ENCODE peak calls at places on chromosomes 13 and 19, in ten cellular contexts. One of them, this sample, is unnamed.

GRCh38 chr19:12985049-12985776 is 10.1 kb upstream of the NFIX start:
- DNase-seq in activated T-cell treated with anti-CD3 and anti-CD28 coated beads for 48 hours: no peak
- DNase-seq in endodermal cell: no peak
- DNase-seq in cardiac fibroblast: peak; percentile 27
- DNase-seq in frontal cortex: peak; percentile 65
- DNase-seq in posterior cingulate gyrus: peak; percentile 98
- DNase-seq in T1000: no peak
- DNase-seq in SJCRH30: peak; percentile 97
- DNase-seq in fibroblast of mammary gland: peak; percentile 55
- DNase-seq in epithelial cell of esophagus: no peak
- DNase-seq in this sample: no peak

GRCh38 chr13:32413284-32413683 is 14.6 kb downstream of the N4BP2L1 start:
- DNase-seq in activated T-cell treated with anti-CD3 and anti-CD28 coated beads for 48 hours: no peak
- DNase-seq in endodermal cell: no peak
- DNase-seq in cardiac fibroblast: no peak
- DNase-seq in frontal cortex: no peak
- DNase-seq in posterior cingulate gyrus: no peak
- DNase-seq in T1000: no peak
- DNase-seq in SJCRH30: no peak
- DNase-seq in fibroblast of mammary gland: no peak
- DNase-seq in epithelial cell of esophagus: no peak
- DNase-seq in this sample: no peak

GRCh38 chr13:51734786-51735185 is 69.2 kb downstream of the DHRS12 start:
- DNase-seq in activated T-cell treated with anti-CD3 and anti-CD28 coated beads for 48 hours: no peak
- DNase-seq in endodermal cell: no peak
- DNase-seq in cardiac fibroblast: peak; percentile 7
- DNase-seq in frontal cortex: no peak
- DNase-seq in posterior cingulate gyrus: no peak
- DNase-seq in T1000: no peak
- DNase-seq in SJCRH30: no peak
- DNase-seq in fibroblast of mammary gland: no peak
- DNase-seq in epithelial cell of esophagus: no peak
- DNase-seq in this sample: no peak

GRCh38 chr19:8449830-8450229 is 5.1 kb downstream of the HNRNPM start:
- DNase-seq in activated T-cell treated with anti-CD3 and anti-CD28 coated beads for 48 hours: no peak
- DNase-seq in endodermal cell: peak; percentile 63
- DNase-seq in cardiac fibroblast: no peak
- DNase-seq in frontal cortex: no peak
- DNase-seq in posterior cingulate gyrus: no peak
- DNase-seq in T1000: no peak
- DNase-seq in SJCRH30: no peak
- DNase-seq in fibroblast of mammary gland: no peak
- DNase-seq in epithelial cell of esophagus: peak; percentile 63
- DNase-seq in this sample: no peak

GRCh38 chr19:3520166-3521103 is 14.3 kb downstream of the FZR1 start:
- DNase-seq in activated T-cell treated with anti-CD3 and anti-CD28 coated beads for 48 hours: no peak
- DNase-seq in endodermal cell: peak; percentile 73
- DNase-seq in cardiac fibroblast: no peak
- DNase-seq in frontal cortex: no peak
- DNase-seq in posterior cingulate gyrus: peak; percentile 73
- DNase-seq in T1000: no peak
- DNase-seq in SJCRH30: no peak
- DNase-seq in fibroblast of mammary gland: no peak
- DNase-seq in epithelial cell of esophagus: peak; percentile 93
- DNase-seq in this sample: no peak

GRCh38 chr13:53631511-53631910 is 602.9 kb downstream of the OLFM4 start:
- DNase-seq in activated T-cell treated with anti-CD3 and anti-CD28 coated beads for 48 hours: no peak
- DNase-seq in endodermal cell: peak; percentile 50
- DNase-seq in cardiac fibroblast: no peak
- DNase-seq in frontal cortex: no peak
- DNase-seq in posterior cingulate gyrus: no peak
- DNase-seq in T1000: no peak
- DNase-seq in SJCRH30: no peak
- DNase-seq in fibroblast of mammary gland: no peak
- DNase-seq in epithelial cell of esophagus: no peak
- DNase-seq in this sample: no peak

GRCh38 chr19:12521996-12522395 is 29.3 kb downstream of the ZNF564 start:
- DNase-seq in activated T-cell treated with anti-CD3 and anti-CD28 coated beads for 48 hours: no peak
- DNase-seq in endodermal cell: peak; percentile 75
- DNase-seq in cardiac fibroblast: no peak
- DNase-seq in frontal cortex: no peak
- DNase-seq in posterior cingulate gyrus: no peak
- DNase-seq in T1000: no peak
- DNase-seq in SJCRH30: no peak
- DNase-seq in fibroblast of mammary gland: no peak
- DNase-seq in epithelial cell of esophagus: no peak
- DNase-seq in this sample: no peak

GRCh38 chr13:68046900-68047299 is 816.8 kb upstream of the PCDH9 start:
- DNase-seq in activated T-cell treated with anti-CD3 and anti-CD28 coated beads for 48 hours: no peak
- DNase-seq in endodermal cell: no peak
- DNase-seq in cardiac fibroblast: no peak
- DNase-seq in frontal cortex: no peak
- DNase-seq in posterior cingulate gyrus: no peak
- DNase-seq in T1000: no peak
- DNase-seq in SJCRH30: no peak
- DNase-seq in fibroblast of mammary gland: no peak
- DNase-seq in epithelial cell of esophagus: peak; percentile 17
- DNase-seq in this sample: no peak

GRCh38 chr13:58437436-58437835 is 805.9 kb downstream of the PCDH17 start:
- DNase-seq in activated T-cell treated with anti-CD3 and anti-CD28 coated beads for 48 hours: no peak
- DNase-seq in endodermal cell: no peak
- DNase-seq in cardiac fibroblast: no peak
- DNase-seq in frontal cortex: no peak
- DNase-seq in posterior cingulate gyrus: no peak
- DNase-seq in T1000: no peak
- DNase-seq in SJCRH30: no peak
- DNase-seq in fibroblast of mammary gland: no peak
- DNase-seq in epithelial cell of esophagus: no peak
- DNase-seq in this sample: no peak

GRCh38 chr19:10617409-10618121 is 7.8 kb upstream of the SLC44A2 start:
- DNase-seq in activated T-cell treated with anti-CD3 and anti-CD28 coated beads for 48 hours: no peak
- DNase-seq in endodermal cell: no peak
- DNase-seq in cardiac fibroblast: peak; percentile 54
- DNase-seq in frontal cortex: no peak
- DNase-seq in posterior cingulate gyrus: no peak
- DNase-seq in T1000: no peak
- DNase-seq in SJCRH30: no peak
- DNase-seq in fibroblast of mammary gland: peak; percentile 64
- DNase-seq in epithelial cell of esophagus: peak; percentile 91
- DNase-seq in this sample: no peak

This sample was measured in cerebellum.